ENCODE peak calls at places on chromosome X, in eight cellular contexts. One of them, this sample, is unnamed.
A peak's percentile ranks its signal among the peaks of the same experiment; 100 is the strongest.

GRCh38 chrX:13373027-13373806 is 53.4 kb upstream of the ATXN3L start:
- DNase-seq in endodermal cell: no peak
- DNase-seq in lung: no peak
- DNase-seq in upper lobe of left lung: no peak
- DNase-seq in suprapubic skin: no peak
- DNase-seq in GM23338: no peak
- DNase-seq in gastrocnemius medialis: no peak
- DNase-seq in heart right ventricle: no peak
- DNase-seq in this sample: no peak

GRCh38 chrX:134406230-134406794 is 53.7 kb upstream of the HPRT1 start:
- DNase-seq in lung: no peak
- DNase-seq in suprapubic skin: no peak
- DNase-seq in endodermal cell: no peak
- DNase-seq in upper lobe of left lung: no peak
- DNase-seq in GM23338: no peak
- DNase-seq in heart right ventricle: no peak
- DNase-seq in gastrocnemius medialis: no peak
- DNase-seq in this sample: no peak

GRCh38 chrX:40173662-40174593 is 76.2 kb upstream of the BCOR start:
- DNase-seq in gastrocnemius medialis: no peak
- DNase-seq in upper lobe of left lung: peak; percentile 62
- DNase-seq in GM23338: peak; percentile 55
- DNase-seq in heart right ventricle: peak; percentile 36
- DNase-seq in suprapubic skin: peak; percentile 64
- DNase-seq in lung: peak; percentile 68
- DNase-seq in endodermal cell: peak; percentile 78
- DNase-seq in this sample: peak; percentile 31

GRCh38 chrX:56978172-56978571 is 17.2 kb downstream of the SPIN3 start:
- DNase-seq in GM23338: peak; percentile 64
- DNase-seq in suprapubic skin: no peak
- DNase-seq in endodermal cell: peak; percentile 78
- DNase-seq in lung: peak; percentile 30
- DNase-seq in heart right ventricle: no peak
- DNase-seq in gastrocnemius medialis: peak; percentile 5
- DNase-seq in upper lobe of left lung: no peak
- DNase-seq in this sample: peak; percentile 22

GRCh38 chrX:135436966-135437866 is 15.5 kb downstream of the SMIM10L2A start:
- DNase-seq in suprapubic skin: no peak
- DNase-seq in lung: no peak
- DNase-seq in heart right ventricle: no peak
- DNase-seq in GM23338: no peak
- DNase-seq in gastrocnemius medialis: no peak
- DNase-seq in upper lobe of left lung: peak; percentile 40
- DNase-seq in endodermal cell: no peak
- DNase-seq in this sample: no peak

GRCh38 chrX:65581661-65582339 is 47.2 kb upstream of the LAS1L start:
- DNase-seq in endodermal cell: peak; percentile 82
- DNase-seq in heart right ventricle: no peak
- DNase-seq in GM23338: peak; percentile 82
- DNase-seq in lung: peak; percentile 76
- DNase-seq in suprapubic skin: peak; percentile 68
- DNase-seq in upper lobe of left lung: no peak
- DNase-seq in gastrocnemius medialis: no peak
- DNase-seq in this sample: peak; percentile 35

GRCh38 chrX:39850630-39851152 is 247.1 kb downstream of the BCOR start:
- DNase-seq in suprapubic skin: no peak
- DNase-seq in endodermal cell: peak; percentile 78
- DNase-seq in heart right ventricle: no peak
- DNase-seq in GM23338: no peak
- DNase-seq in lung: no peak
- DNase-seq in upper lobe of left lung: no peak
- DNase-seq in gastrocnemius medialis: no peak
- DNase-seq in this sample: peak; percentile 25

GRCh38 chrX:54178100-54178940 is 4.7 kb downstream of the FAM120C start:
- DNase-seq in endodermal cell: no peak
- DNase-seq in lung: no peak
- DNase-seq in GM23338: no peak
- DNase-seq in suprapubic skin: no peak
- DNase-seq in gastrocnemius medialis: no peak
- DNase-seq in upper lobe of left lung: no peak
- DNase-seq in heart right ventricle: no peak
- DNase-seq in this sample: no peak

GRCh38 chrX:150018931-150019331 is 80.6 kb upstream of the EOLA2 start:
- DNase-seq in GM23338: no peak
- DNase-seq in endodermal cell: no peak
- DNase-seq in gastrocnemius medialis: no peak
- DNase-seq in suprapubic skin: no peak
- DNase-seq in lung: no peak
- DNase-seq in heart right ventricle: no peak
- DNase-seq in upper lobe of left lung: no peak
- DNase-seq in this sample: no peak

GRCh38 chrX:149259241-149259640 is 245.9 kb downstream of the IDS start:
- DNase-seq in suprapubic skin: no peak
- DNase-seq in GM23338: no peak
- DNase-seq in heart right ventricle: no peak
- DNase-seq in upper lobe of left lung: no peak
- DNase-seq in lung: no peak
- DNase-seq in gastrocnemius medialis: no peak
- DNase-seq in endodermal cell: no peak
- DNase-seq in this sample: no peak

GRCh38 chrX:20029728-20030127 is 38.9 kb upstream of the BCLAF3 start:
- DNase-seq in heart right ventricle: no peak
- DNase-seq in suprapubic skin: no peak
- DNase-seq in lung: no peak
- DNase-seq in upper lobe of left lung: no peak
- DNase-seq in gastrocnemius medialis: no peak
- DNase-seq in endodermal cell: no peak
- DNase-seq in GM23338: no peak
- DNase-seq in this sample: no peak

GRCh38 chrX:39726810-39727209 is 370.9 kb downstream of the BCOR start:
- DNase-seq in gastrocnemius medialis: no peak
- DNase-seq in lung: no peak
- DNase-seq in heart right ventricle: peak; percentile 25
- DNase-seq in GM23338: no peak
- DNase-seq in suprapubic skin: no peak
- DNase-seq in upper lobe of left lung: no peak
- DNase-seq in endodermal cell: no peak
- DNase-seq in this sample: no peak

GRCh38 chrX:85379174-85379907 is at the start of gene POF1B:
- DNase-seq in endodermal cell: peak; percentile 39
- DNase-seq in lung: no peak
- DNase-seq in upper lobe of left lung: no peak
- DNase-seq in suprapubic skin: no peak
- DNase-seq in gastrocnemius medialis: no peak
- DNase-seq in heart right ventricle: no peak
- DNase-seq in GM23338: peak; percentile 1
- DNase-seq in this sample: no peak

GRCh38 chrX:19670321-19670750 is 155.0 kb upstream of the MAP3K15 start:
- DNase-seq in suprapubic skin: no peak
- DNase-seq in gastrocnemius medialis: no peak
- DNase-seq in heart right ventricle: no peak
- DNase-seq in upper lobe of left lung: no peak
- DNase-seq in lung: no peak
- DNase-seq in endodermal cell: no peak
- DNase-seq in GM23338: no peak
- DNase-seq in this sample: no peak

GRCh38 chrX:150229030-150229429 is 134.1 kb upstream of the MAMLD1 start:
- DNase-seq in endodermal cell: no peak
- DNase-seq in upper lobe of left lung: no peak
- DNase-seq in heart right ventricle: no peak
- DNase-seq in GM23338: no peak
- DNase-seq in suprapubic skin: no peak
- DNase-seq in gastrocnemius medialis: no peak
- DNase-seq in lung: peak; percentile 3
- DNase-seq in this sample: no peak

GRCh38 chrX:72107841-72108590 is 23.7 kb downstream of the RTL5 start:
- DNase-seq in lung: no peak
- DNase-seq in suprapubic skin: no peak
- DNase-seq in gastrocnemius medialis: no peak
- DNase-seq in endodermal cell: peak; percentile 22
- DNase-seq in heart right ventricle: no peak
- DNase-seq in GM23338: no peak
- DNase-seq in upper lobe of left lung: no peak
- DNase-seq in this sample: no peak

GRCh38 chrX:72102760-72103159 is 29.0 kb downstream of the RTL5 start:
- DNase-seq in suprapubic skin: no peak
- DNase-seq in heart right ventricle: no peak
- DNase-seq in GM23338: no peak
- DNase-seq in lung: no peak
- DNase-seq in upper lobe of left lung: no peak
- DNase-seq in gastrocnemius medialis: no peak
- DNase-seq in endodermal cell: peak; percentile 22
- DNase-seq in this sample: no peak

GRCh38 chrX:72108666-72109065 is 23.0 kb downstream of the RTL5 start:
- DNase-seq in upper lobe of left lung: no peak
- DNase-seq in heart right ventricle: no peak
- DNase-seq in lung: no peak
- DNase-seq in GM23338: no peak
- DNase-seq in endodermal cell: peak; percentile 9
- DNase-seq in suprapubic skin: no peak
- DNase-seq in gastrocnemius medialis: no peak
- DNase-seq in this sample: no peak

GRCh38 chrX:72107320-72107719 is 24.4 kb downstream of the RTL5 start:
- DNase-seq in suprapubic skin: no peak
- DNase-seq in heart right ventricle: no peak
- DNase-seq in lung: no peak
- DNase-seq in upper lobe of left lung: no peak
- DNase-seq in gastrocnemius medialis: no peak
- DNase-seq in GM23338: peak; percentile 32
- DNase-seq in endodermal cell: peak; percentile 50
- DNase-seq in this sample: peak; percentile 32

DNA sequence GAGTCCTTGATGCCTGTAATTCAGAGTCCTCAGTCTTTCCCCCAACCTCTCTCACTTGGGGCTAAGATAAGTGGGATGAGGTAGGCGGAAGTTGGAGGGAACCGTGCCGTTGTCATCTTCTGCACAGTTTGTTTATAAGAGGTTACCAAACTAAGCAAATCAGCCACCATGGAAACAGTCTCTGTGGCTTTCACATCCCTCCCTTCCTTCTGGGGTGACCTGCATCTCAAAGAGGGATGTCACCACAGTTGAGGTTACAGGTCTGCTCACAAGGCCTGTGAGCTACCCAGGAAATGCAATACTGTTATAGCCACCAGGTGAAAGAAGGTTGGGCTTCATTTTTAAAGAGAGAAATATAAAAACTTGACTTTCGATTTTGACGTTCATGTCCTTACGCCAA is 26.3 kb downstream of the RTL5 start:
- DNase-seq in lung: no peak
- DNase-seq in heart right ventricle: no peak
- DNase-seq in upper lobe of left lung: no peak
- DNase-seq in GM23338: no peak
- DNase-seq in endodermal cell: no peak
- DNase-seq in suprapubic skin: no peak
- DNase-seq in gastrocnemius medialis: no peak
- DNase-seq in this sample: no peak
- TF ChIP-seq CTCF in lung: no peak
- TF ChIP-seq CTCF in heart right ventricle: no peak
- TF ChIP-seq CTCF in upper lobe of left lung: no peak
- TF ChIP-seq CTCF in GM23338: no peak
- TF ChIP-seq CTCF in endodermal cell: no peak
- TF ChIP-seq CTCF in suprapubic skin: no peak
- TF ChIP-seq CTCF in gastrocnemius medialis: no peak
- TF ChIP-seq CTCF in this sample: no peak

GRCh38 chrX:102720237-102721168 is at the start of gene GPRASP3:
- DNase-seq in upper lobe of left lung: peak; percentile 90
- DNase-seq in endodermal cell: peak; percentile 50
- DNase-seq in gastrocnemius medialis: peak; percentile 55
- DNase-seq in suprapubic skin: peak; percentile 77
- DNase-seq in heart right ventricle: peak; percentile 75
- DNase-seq in lung: peak; percentile 83
- DNase-seq in GM23338: peak; percentile 74
- DNase-seq in this sample: peak; percentile 64
- H3K27ac ChIP-seq in upper lobe of left lung: no peak within 1 kb of the TSS
- H3K27ac ChIP-seq in endodermal cell: no peak within 1 kb of the TSS
- H3K27ac ChIP-seq in gastrocnemius medialis: peak within 1 kb of the TSS; percentile 73
- H3K27ac ChIP-seq in suprapubic skin: no peak within 1 kb of the TSS
- H3K27ac ChIP-seq in heart right ventricle: peak within 1 kb of the TSS; percentile 48
- H3K27ac ChIP-seq in lung: no peak within 1 kb of the TSS
- H3K27ac ChIP-seq in GM23338: no peak within 1 kb of the TSS
- H3K27ac ChIP-seq in this sample: no peak within 1 kb of the TSS

DNA sequence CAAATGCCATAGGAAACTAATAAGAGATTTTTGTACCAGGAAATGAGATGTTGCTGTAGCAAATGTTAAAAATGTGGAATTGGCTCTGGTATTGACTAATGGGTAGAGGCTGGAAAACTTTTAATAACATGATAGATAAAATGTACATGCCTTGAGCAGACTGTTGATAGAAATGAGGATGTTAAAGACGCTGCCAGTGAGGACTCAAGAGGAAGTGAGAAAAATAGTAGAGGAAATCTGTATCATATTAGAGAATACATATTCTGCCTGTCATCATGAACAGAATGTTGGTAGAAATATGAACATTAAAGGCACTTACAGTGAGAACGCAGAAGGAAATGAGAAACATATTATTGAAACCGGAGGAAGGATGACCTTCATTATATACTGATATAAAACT is 577.2 kb upstream of the HTR2C start:
- DNase-seq in suprapubic skin: no peak
- DNase-seq in upper lobe of left lung: no peak
- DNase-seq in gastrocnemius medialis: no peak
- DNase-seq in endodermal cell: no peak
- DNase-seq in lung: no peak
- DNase-seq in heart right ventricle: no peak
- DNase-seq in GM23338: no peak
- DNase-seq in this sample: no peak
- H3K27me3 ChIP-seq in suprapubic skin: no peaks in the 10 kb centered on the region
- H3K27me3 ChIP-seq in upper lobe of left lung: no peaks in the 10 kb centered on the region
- H3K27me3 ChIP-seq in gastrocnemius medialis: no peaks in the 10 kb centered on the region
- H3K27me3 ChIP-seq in endodermal cell: no peaks in the 10 kb centered on the region
- H3K27me3 ChIP-seq in lung: no peaks in the 10 kb centered on the region
- H3K27me3 ChIP-seq in heart right ventricle: no peaks in the 10 kb centered on the region
- H3K27me3 ChIP-seq in GM23338: no peaks in the 10 kb centered on the region
- H3K27me3 ChIP-seq in this sample: no peaks in the 10 kb centered on the region

GRCh38 chrX:50448565-50448964 is 22.1 kb downstream of the DGKK start:
- DNase-seq in upper lobe of left lung: no peak
- DNase-seq in heart right ventricle: no peak
- DNase-seq in GM23338: peak; percentile 41
- DNase-seq in endodermal cell: peak; percentile 62
- DNase-seq in lung: no peak
- DNase-seq in gastrocnemius medialis: no peak
- DNase-seq in suprapubic skin: no peak
- DNase-seq in this sample: no peak
- TF ChIP-seq CTCF in upper lobe of left lung: no peak
- TF ChIP-seq CTCF in heart right ventricle: no peak
- TF ChIP-seq CTCF in GM23338: peak; percentile 47
- TF ChIP-seq CTCF in endodermal cell: peak; percentile 66
- TF ChIP-seq CTCF in lung: no peak
- TF ChIP-seq CTCF in gastrocnemius medialis: no peak
- TF ChIP-seq CTCF in suprapubic skin: no peak
- TF ChIP-seq CTCF in this sample: no peak

GRCh38 chrX:15404712-15405111 is 20.5 kb upstream of the VEGFD start:
- DNase-seq in suprapubic skin: peak; percentile 74
- DNase-seq in GM23338: no peak
- DNase-seq in heart right ventricle: peak; percentile 25
- DNase-seq in lung: no peak
- DNase-seq in upper lobe of left lung: no peak
- DNase-seq in gastrocnemius medialis: peak; percentile 17
- DNase-seq in endodermal cell: no peak
- DNase-seq in this sample: no peak
- H3K27ac ChIP-seq in suprapubic skin: no peak overlapping the region
- H3K27ac ChIP-seq in GM23338: no peak overlapping the region
- H3K27ac ChIP-seq in heart right ventricle: peak overlapping the region; percentile 64
- H3K27ac ChIP-seq in lung: no peak overlapping the region
- H3K27ac ChIP-seq in upper lobe of left lung: peak overlapping the region; percentile 37
- H3K27ac ChIP-seq in gastrocnemius medialis: peak overlapping the region; percentile 33
- H3K27ac ChIP-seq in endodermal cell: no peak overlapping the region
- H3K27ac ChIP-seq in this sample: no peak overlapping the region

GRCh38 chrX:96407981-96408380 is 276.7 kb upstream of the DIAPH2 start:
- DNase-seq in endodermal cell: no peak
- DNase-seq in upper lobe of left lung: no peak
- DNase-seq in GM23338: no peak
- DNase-seq in suprapubic skin: no peak
- DNase-seq in heart right ventricle: no peak
- DNase-seq in lung: no peak
- DNase-seq in gastrocnemius medialis: no peak
- DNase-seq in this sample: no peak
- H3K27me3 ChIP-seq in endodermal cell: no peaks in the 10 kb centered on the region
- H3K27me3 ChIP-seq in upper lobe of left lung: no peaks in the 10 kb centered on the region
- H3K27me3 ChIP-seq in GM23338: no peaks in the 10 kb centered on the region
- H3K27me3 ChIP-seq in suprapubic skin: no peaks in the 10 kb centered on the region
- H3K27me3 ChIP-seq in heart right ventricle: no peaks in the 10 kb centered on the region
- H3K27me3 ChIP-seq in lung: no peaks in the 10 kb centered on the region
- H3K27me3 ChIP-seq in gastrocnemius medialis: no peaks in the 10 kb centered on the region
- H3K27me3 ChIP-seq in this sample: no peaks in the 10 kb centered on the region

This sample was measured in CD4-positive, alpha-beta T cell.